ENCODE peak calls at places on chromosomes 4 and X, in ten cellular contexts. X is stomach; J is tibial nerve; Q is ovary; P is GM23248; H is right cardiac atrium; Y is AG04449; D is left ventricle myocardium inferior; T is lung; S is CD8-positive, alpha-beta T cell. E is an unnamed sample.
A peak's percentile ranks its signal among the peaks of the same experiment; 100 is the strongest.

GRCh38 chrX:111736571-111736970 is 55.6 kb downstream of the ALG13 start:
- DNase-seq in X (no peak), J (no peak), Q (no peak), P (no peak), H (no peak), Y (no peak), D (no peak), T (no peak), S (no peak), E (no peak)

GRCh38 chrX:148380614-148381561 is 119.5 kb upstream of the AFF2 start:
- DNase-seq in X (no peak), J (no peak), Q (no peak), P (peak; percentile 36), H (no peak), Y (no peak), D (no peak), T (no peak), S (peak; percentile 21), E (peak; percentile 63)

GRCh38 chrX:30141966-30142365 is 73.4 kb upstream of the MAGEB2 start:
- DNase-seq in X (no peak), J (no peak), Q (no peak), P (peak; percentile 52), H (no peak), Y (no peak), D (no peak), T (no peak), S (no peak), E (peak; percentile 35)

GRCh38 chr4:124903995-124904722 is 191.6 kb upstream of the ANKRD50 start:
- DNase-seq in X (peak; percentile 62), J (peak; percentile 28), Q (peak; percentile 20), P (peak; percentile 66), H (peak; percentile 29), Y (no peak), D (peak; percentile 18), T (peak; percentile 37), S (no peak), E (no peak)

GRCh38 chr4:10437735-10438134 is 19.5 kb downstream of the ZNF518B start:
- DNase-seq in X (no peak), J (no peak), Q (no peak), P (peak; percentile 13), H (no peak), Y (no peak), D (no peak), T (no peak), S (no peak), E (no peak)

GRCh38 chr4:119132306-119132705 is 3.3 kb upstream of the MYOZ2 start:
- DNase-seq in X (no peak), J (no peak), Q (no peak), P (peak; percentile 83), H (peak; percentile 16), Y (no peak), D (no peak), T (no peak), S (no peak), E (no peak)

GRCh38 chrX:103585421-103586313 is at the start of gene TCEAL4:
- DNase-seq in X (peak; percentile 63), J (peak; percentile 56), Q (peak; percentile 74), P (peak; percentile 64), H (peak; percentile 57), Y (no peak), D (peak; percentile 56), T (peak; percentile 53), S (peak; percentile 38), E (no peak)

GRCh38 chrX:81229208-81229607 is 27.3 kb downstream of the SH3BGRL start:
- DNase-seq in X (no peak), J (no peak), Q (no peak), P (no peak), H (no peak), Y (no peak), D (no peak), T (no peak), S (no peak), E (no peak)

GRCh38 chrX:107716045-107716684 is 59.4 kb downstream of the TSC22D3 start:
- DNase-seq in X (no peak), J (no peak), Q (no peak), P (peak; percentile 53), H (peak; percentile 22), Y (no peak), D (no peak), T (no peak), S (peak; percentile 36), E (no peak)

GRCh38 chr4:132317923-132318322 is 831.2 kb upstream of the PCDH10 start:
- DNase-seq in X (no peak), J (no peak), Q (no peak), P (no peak), H (no peak), Y (no peak), D (no peak), T (no peak), S (no peak), E (no peak)

GRCh38 chrX:1546601-1547275 is 9.8 kb upstream of the P2RY8 start:
- DNase-seq in X (peak; percentile 24), J (no peak), Q (no peak), P (no peak), H (no peak), Y (no peak), D (peak; percentile 30), T (no peak), S (no peak), E (no peak)

GRCh38 chrX:120137439-120137838 is 21.0 kb upstream of the RHOXF2 start:
- DNase-seq in X (no peak), J (no peak), Q (no peak), P (no peak), H (no peak), Y (no peak), D (no peak), T (no peak), S (no peak), E (no peak)

GRCh38 chr4:146098397-146098796 is 77.1 kb upstream of the LSM6 start:
- DNase-seq in X (no peak), J (no peak), Q (no peak), P (no peak), H (no peak), Y (no peak), D (no peak), T (no peak), S (no peak), E (no peak)

GRCh38 chr4:80831383-80832361 is 198.8 kb upstream of the BMP3 start:
- DNase-seq in X (no peak), J (no peak), Q (no peak), P (peak; percentile 74), H (no peak), Y (peak; percentile 7), D (no peak), T (no peak), S (no peak), E (no peak)

GRCh38 chr4:117447925-117448324 is 362.5 kb upstream of the TRAM1L1 start:
- DNase-seq in X (no peak), J (no peak), Q (no peak), P (no peak), H (no peak), Y (no peak), D (no peak), T (no peak), S (no peak), E (peak; percentile 52)

GRCh38 chr4:102734591-102735385 is 26.0 kb downstream of the MANBA start:
- DNase-seq in X (peak; percentile 28), J (no peak), Q (no peak), P (peak; percentile 53), H (no peak), Y (no peak), D (no peak), T (no peak), S (no peak), E (peak; percentile 50)

DNA sequence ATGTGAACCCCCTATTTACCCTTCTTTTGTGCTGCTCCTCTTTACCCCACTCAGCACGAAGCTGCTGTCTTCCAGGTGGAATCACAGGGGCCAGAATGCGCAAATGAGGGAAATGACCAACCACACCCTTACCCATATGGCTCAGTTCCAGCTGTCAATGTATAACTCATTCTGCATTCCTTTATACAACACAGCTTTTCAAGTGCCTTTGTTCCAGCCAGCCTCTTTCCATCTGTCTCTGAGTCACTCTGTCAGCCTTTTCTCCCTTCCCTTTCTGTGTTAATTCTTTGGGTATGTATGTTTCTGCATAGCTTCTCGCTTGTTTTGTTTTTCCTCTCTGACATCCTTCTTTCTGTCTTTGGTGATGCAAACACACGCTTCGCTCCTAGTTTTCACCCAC is 54.6 kb downstream of the RS1 start:
- DNase-seq in X (no peak), J (no peak), Q (no peak), P (peak; percentile 47), H (no peak), Y (peak; percentile 16), D (no peak), T (no peak), S (no peak), E (no peak)
- H3K4me3 ChIP-seq in X (no peak overlapping the region), J (no peak overlapping the region), Q (no peak overlapping the region), P (no peak overlapping the region), H (no peak overlapping the region), Y (no peak overlapping the region), D (no peak overlapping the region), T (no peak overlapping the region), S (no peak overlapping the region), E (no peak overlapping the region)

GRCh38 chr4:1618438-1618837 is 65.7 kb downstream of the FAM53A start:
- DNase-seq in X (no peak), J (no peak), Q (no peak), P (no peak), H (no peak), Y (no peak), D (no peak), T (no peak), S (no peak), E (no peak)
- H3K4me3 ChIP-seq in X (no peak overlapping the region), J (no peak overlapping the region), Q (no peak overlapping the region), P (no peak overlapping the region), H (no peak overlapping the region), Y (no peak overlapping the region), D (no peak overlapping the region), T (no peak overlapping the region), S (no peak overlapping the region), E (no peak overlapping the region)

GRCh38 chr4:6689506-6689960 is 4.1 kb upstream of the S100P start:
- DNase-seq in X (peak; percentile 75), J (no peak), Q (no peak), P (no peak), H (no peak), Y (no peak), D (no peak), T (no peak), S (no peak), E (no peak)
- H3K4me3 ChIP-seq in X (peak overlapping the region; percentile 20), J (no peak overlapping the region), Q (no peak overlapping the region), P (no peak overlapping the region), H (no peak overlapping the region), Y (no peak overlapping the region), D (no peak overlapping the region), T (no peak overlapping the region), S (peak overlapping the region; percentile 58), E (peak overlapping the region; percentile 20)

GRCh38 chr4:38804654-38805295 is at the start of gene TLR1:
- DNase-seq in X (no peak), J (no peak), Q (no peak), P (peak; percentile 56), H (no peak), Y (peak; percentile 40), D (no peak), T (no peak), S (no peak), E (peak; percentile 41)
- H3K4me3 ChIP-seq in X (peak within 1 kb of the TSS; percentile 33), J (peak within 1 kb of the TSS; percentile 25), Q (peak within 1 kb of the TSS; percentile 37), P (no peak within 1 kb of the TSS), H (peak within 1 kb of the TSS; percentile 44), Y (no peak within 1 kb of the TSS), D (peak within 1 kb of the TSS; percentile 55), T (peak within 1 kb of the TSS; percentile 16), S (peak within 1 kb of the TSS; percentile 44), E (no peak within 1 kb of the TSS)